ENCODE peak calls at places on chromosomes 13 and 19, in nine cellular contexts. H is ovary; X is neuronal stem cell; B is A549; T is CD8-positive, alpha-beta T cell; Q is left ventricle myocardium inferior; C is CD4-positive, alpha-beta memory T cell; W is right cardiac atrium; M is GM23338. F is an unnamed sample. For H3K4me1, the result is how much of the 10 kb centered on the place peaks cover.

GRCh38 chr13:46173656-46174055 is 8.3 kb downstream of the LCP1 start:
- DNase-seq in T (no peak), H (no peak), B (no peak), C (no peak), W (no peak), M (no peak), X (no peak), Q (no peak), F (no peak)

GRCh38 chr19:55352746-55353145 is 1.8 kb downstream of the COX6B2 start:
- DNase-seq in C (no peak), Q (no peak), X (no peak), B (no peak), H (no peak), T (no peak), M (no peak), W (peak), F (no peak)

GRCh38 chr19:53374288-53374687 is 8.8 kb downstream of the ZNF525 start:
- DNase-seq in C (no peak), Q (no peak), X (no peak), M (peak), T (no peak), W (no peak), B (no peak), H (no peak), F (no peak)

GRCh38 chr13:59318320-59318930 is 845.3 kb downstream of the DIAPH3 start:
- DNase-seq in C (peak), T (peak), H (peak), X (peak), W (peak), B (peak), M (peak), Q (peak), F (no peak)

GRCh38 chr13:30739646-30740642 is 4.6 kb downstream of the ALOX5AP start:
- DNase-seq in C (peak), T (peak), H (no peak), W (no peak), B (peak), M (no peak), Q (no peak), X (no peak), F (no peak)

GRCh38 chr19:31559494-31559893 is 210.3 kb upstream of the TSHZ3 start:
- DNase-seq in M (no peak), T (no peak), W (no peak), H (no peak), C (no peak), B (no peak), Q (no peak), X (no peak), F (no peak)

GRCh38 chr19:46919324-46919723 is 58.5 kb downstream of the ARHGAP35 start:
- DNase-seq in H (no peak), M (no peak), Q (no peak), W (no peak), B (no peak), T (no peak), X (no peak), C (no peak), F (no peak)

GRCh38 chr19:42246143-42246868 is 3.9 kb upstream of the GSK3A start:
- DNase-seq in M (peak), T (no peak), X (no peak), Q (peak), W (peak), C (no peak), B (peak), H (peak), F (no peak)

GRCh38 chr19:48325265-48325910 is at the start of gene EMP3:
- DNase-seq in Q (peak), M (peak), T (peak), W (peak), C (peak), H (peak), X (peak), B (peak), F (peak)

GRCh38 chr13:85828094-85828684 is 29.0 kb upstream of the SLITRK6 start:
- DNase-seq in C (no peak), X (no peak), W (no peak), M (peak), B (peak), T (no peak), Q (no peak), H (no peak), F (no peak)

GRCh38 chr19:18846862-18847515 is 15.2 kb downstream of the UPF1 start:
- DNase-seq in W (peak), Q (peak), C (peak), H (peak), B (peak), T (peak), X (peak), M (peak), F (peak)

GRCh38 chr13:27295096-27295495 is 24.5 kb downstream of the RASL11A start:
- DNase-seq in X (no peak), T (no peak), H (no peak), B (no peak), W (no peak), M (no peak), Q (no peak), C (no peak), F (no peak)

GRCh38 chr19:40256511-40256910 is 28.6 kb downstream of the AKT2 start:
- DNase-seq in C (no peak), H (no peak), T (no peak), W (peak), B (no peak), X (no peak), M (no peak), Q (peak), F (peak)

GRCh38 chr19:17846146-17846545 is 1.6 kb downstream of the JAK3 start:
- DNase-seq in T (peak), H (no peak), C (peak), X (no peak), W (no peak), M (no peak), Q (no peak), B (no peak), F (no peak)

GRCh38 chr13:18232994-18233782 is 948.4 kb downstream of the TUBA3C start:
- DNase-seq in X (no peak), W (peak), M (no peak), H (no peak), Q (no peak), B (no peak), T (no peak), C (no peak), F (no peak)

GRCh38 chr13:106132216-106132615 is 403.2 kb downstream of the EFNB2 start:
- DNase-seq in W (no peak), B (no peak), X (no peak), H (no peak), T (no peak), C (no peak), Q (no peak), M (no peak), F (no peak)

GRCh38 chr13:51780099-51780498 is 23.9 kb downstream of the DHRS12 start:
- DNase-seq in Q (no peak), C (no peak), X (no peak), H (no peak), M (no peak), B (no peak), T (no peak), W (peak), F (no peak)

GRCh38 chr13:27006519-27007161 is 165.0 kb downstream of the USP12 start:
- DNase-seq in B (no peak), Q (no peak), T (no peak), M (peak), X (no peak), W (peak), H (no peak), C (no peak), F (peak)

GRCh38 chr19:50293263-50294004 is 35.7 kb downstream of the KCNC3 start:
- DNase-seq in C (no peak), W (no peak), X (no peak), H (no peak), M (no peak), B (no peak), T (no peak), Q (no peak), F (no peak)

GRCh38 chr19:38805180-38805579 is 7.6 kb downstream of the LGALS4 start:
- DNase-seq in H (no peak), C (no peak), W (no peak), B (no peak), X (no peak), T (no peak), M (no peak), Q (no peak), F (no peak)

GRCh38 chr19:16070366-16070990 is 5.8 kb upstream of the TPM4 start:
- DNase-seq in H (peak), C (peak), X (no peak), B (peak), Q (peak), T (peak), M (no peak), W (peak), F (peak)
- H3K4me1 ChIP-seq in H (under half), C (half or more), X (under half), B (under half), Q (under half), T (half or more), M (under half), W (under half), F (under half)

GRCh38 chr19:10431254-10431942 is 11.1 kb downstream of the PDE4A start:
- DNase-seq in Q (peak), T (no peak), M (peak), X (no peak), B (no peak), W (peak), H (no peak), C (no peak), F (no peak)
- H3K4me1 ChIP-seq in Q (under half), T (under half), M (under half), X (under half), B (under half), W (under half), H (under half), C (half or more), F (under half)

GRCh38 chr19:29325241-29325975 is 112.5 kb upstream of the UQCRFS1 start:
- DNase-seq in M (no peak), Q (no peak), B (no peak), H (no peak), X (no peak), T (no peak), W (no peak), C (no peak), F (no peak)

GRCh38 chr19:29326849-29327840 is 114.2 kb upstream of the UQCRFS1 start:
- DNase-seq in W (no peak), M (peak), C (no peak), B (no peak), H (no peak), T (no peak), X (no peak), Q (no peak), F (no peak)

GRCh38 chr19:29324717-29325116 is 111.8 kb upstream of the UQCRFS1 start:
- DNase-seq in W (no peak), B (no peak), C (no peak), T (no peak), M (no peak), X (no peak), Q (no peak), H (no peak), F (no peak)

GRCh38 chr19:29323972-29324680 is 111.2 kb upstream of the UQCRFS1 start:
- DNase-seq in M (no peak), T (no peak), Q (no peak), C (no peak), W (no peak), B (no peak), X (no peak), H (no peak), F (no peak)

DNA sequence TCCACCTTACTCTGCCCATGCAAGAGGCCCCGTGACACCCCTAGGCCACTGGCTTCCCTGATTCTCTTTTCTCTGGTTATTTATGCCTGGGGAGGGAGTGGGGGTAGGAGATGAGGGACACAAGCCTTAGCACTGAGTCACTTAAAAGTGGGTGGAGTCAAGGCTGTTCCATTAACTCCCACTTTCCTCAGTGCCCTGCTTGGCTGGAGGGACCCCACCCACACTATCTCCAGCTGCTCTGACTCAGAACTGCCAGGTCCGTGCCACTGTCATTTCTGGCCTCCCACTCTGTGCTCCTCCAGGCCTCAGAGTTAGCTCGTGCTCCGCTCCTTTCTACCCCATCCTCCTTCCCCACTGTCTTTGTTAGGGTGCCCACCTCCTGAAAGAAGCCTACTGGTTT is 113.4 kb upstream of the UQCRFS1 start:
- DNase-seq in B (no peak), C (no peak), T (no peak), W (no peak), X (no peak), Q (no peak), H (no peak), M (no peak), F (no peak)
- H3K4me1 ChIP-seq in B (under half), C (under half), T (under half), W (under half), X (under half), Q (under half), H (under half), M (under half), F (under half)

GRCh38 chr13:98480915-98481510 is 95.9 kb downstream of the STK24 start:
- DNase-seq in X (no peak), B (no peak), M (no peak), W (peak), Q (peak), C (no peak), T (no peak), H (no peak), F (no peak)

GRCh38 chr13:98481511-98481951 is 95.4 kb downstream of the STK24 start:
- DNase-seq in W (no peak), M (no peak), H (no peak), T (no peak), Q (no peak), X (no peak), B (no peak), C (no peak), F (no peak)

GRCh38 chr13:98478134-98479129 is 98.5 kb downstream of the STK24 start:
- DNase-seq in M (peak), C (no peak), T (no peak), B (no peak), H (no peak), X (peak), W (no peak), Q (no peak), F (no peak)

GRCh38 chr13:98476538-98476966 is 100.4 kb downstream of the STK24 start:
- DNase-seq in Q (peak), B (no peak), T (peak), C (peak), H (no peak), X (no peak), W (peak), M (peak), F (peak)

GRCh38 chr13:98479496-98480003 is 97.4 kb downstream of the STK24 start:
- DNase-seq in Q (no peak), H (no peak), C (no peak), B (no peak), X (no peak), T (no peak), M (no peak), W (no peak), F (no peak)
- H3K4me1 ChIP-seq in Q (half or more), H (under half), C (half or more), B (under half), X (under half), T (under half), M (half or more), W (under half), F (half or more)

DNA sequence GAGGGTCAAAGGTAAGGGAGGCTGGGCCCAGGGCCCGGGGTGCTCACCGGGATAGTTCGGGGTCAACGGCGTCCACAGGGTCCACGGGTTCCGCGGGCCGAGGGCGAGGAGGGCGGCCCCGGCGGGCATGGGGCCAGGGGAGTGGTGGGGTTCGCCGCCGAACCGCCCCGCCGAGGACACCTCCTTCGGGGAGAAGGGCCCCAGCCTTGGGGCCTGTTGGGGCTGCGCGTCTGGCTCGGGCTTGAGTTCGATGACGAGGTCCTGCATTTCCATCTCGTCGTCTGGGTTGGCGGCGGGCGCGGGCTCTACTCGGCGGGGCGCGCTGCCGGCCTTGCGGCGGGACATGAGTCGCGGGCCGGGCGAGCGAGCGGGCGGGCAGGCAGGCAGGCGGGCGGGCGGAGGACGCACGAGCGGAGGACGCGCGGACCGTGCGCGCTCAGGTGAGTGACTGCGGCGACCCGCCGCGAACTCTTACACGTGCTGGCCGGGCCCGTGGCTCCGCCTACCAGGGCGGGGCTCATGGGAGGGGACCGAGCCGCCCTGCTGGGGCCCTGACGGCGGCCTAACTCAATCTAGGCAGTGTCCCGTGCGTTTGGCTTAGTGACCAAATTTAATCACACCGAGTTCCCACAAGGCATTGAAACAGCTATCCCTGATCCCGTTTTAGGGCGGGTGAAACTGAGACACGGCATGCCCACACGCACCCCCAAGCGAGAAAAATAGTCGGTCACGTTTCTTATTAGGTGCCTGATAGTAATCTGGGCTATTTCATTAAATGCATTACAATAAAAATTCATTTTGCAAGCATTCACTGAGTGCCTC is at the start of gene ZNF296:
- DNase-seq in C (peak), T (peak), M (peak), W (peak), H (no peak), B (peak), X (peak), Q (peak), F (peak)
- H3K4me1 ChIP-seq in C (half or more), T (under half), M (under half), W (under half), H (under half), B (under half), X (under half), Q (half or more), F (half or more)

DNA sequence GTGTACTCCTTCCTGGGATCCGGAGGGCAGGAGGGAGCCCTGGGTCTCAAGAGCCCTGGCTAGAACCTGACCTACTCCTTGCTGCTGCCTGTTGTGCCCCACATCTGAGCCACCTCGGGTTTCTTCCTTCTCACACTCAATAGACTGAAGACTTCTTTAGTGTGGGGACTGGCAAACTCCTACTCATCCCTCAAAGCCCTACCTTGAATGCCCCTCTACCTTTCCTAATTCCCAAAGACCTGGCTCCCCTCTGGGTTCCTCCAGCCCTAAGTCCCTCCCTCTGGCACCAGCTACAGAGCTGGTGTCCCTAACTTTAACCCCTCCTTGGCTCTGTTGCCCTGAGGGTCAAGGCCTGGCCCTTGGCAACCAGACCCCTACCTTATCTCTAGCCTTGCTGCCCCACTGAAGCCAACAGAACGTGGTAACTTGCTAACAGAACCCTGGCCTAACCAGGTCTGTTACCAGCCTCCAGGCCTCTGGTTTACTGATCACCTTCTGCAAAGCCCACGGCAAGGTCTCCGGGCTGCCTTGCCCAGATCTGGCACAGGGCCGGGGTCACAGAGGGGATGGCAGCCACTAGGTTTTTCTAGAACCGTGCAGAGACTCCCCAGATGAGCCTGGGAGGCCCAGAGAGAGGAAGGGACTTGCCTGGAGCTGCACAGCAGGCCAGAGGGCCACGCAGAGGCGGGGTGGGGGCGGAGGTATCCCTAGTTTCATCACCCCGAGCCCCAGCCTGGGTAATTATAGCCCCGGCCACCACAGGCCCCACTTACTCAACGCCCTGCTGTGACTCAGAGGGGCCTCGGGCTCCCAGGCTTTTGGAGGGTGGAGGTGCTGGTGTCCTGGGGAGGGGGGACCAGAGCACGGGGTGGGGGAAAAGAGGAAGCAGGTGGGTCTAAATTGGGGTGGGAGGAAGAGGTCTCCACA is 15.3 kb downstream of the ZBTB7A start:
- DNase-seq in T (no peak), B (peak), H (no peak), C (no peak), M (no peak), X (no peak), Q (no peak), W (peak), F (peak)
- H3K4me1 ChIP-seq in T (under half), B (under half), H (under half), C (under half), M (under half), X (under half), Q (half or more), W (under half), F (under half)